ENCODE peak calls at places on chromosomes 7 and 10, in four cellular contexts. S is GM12878, F is HepG2, V is K562. M is an unnamed sample.
A peak's percentile ranks its signal among the peaks of the same experiment; 100 is the strongest.

GRCh38 chr10:117653170-117653515 is 110.6 kb downstream of the EMX2 start:
- DNase-seq in S (peak; percentile 98), F (peak; percentile 8), V (no peak), M (no peak)

GRCh38 chr7:117435475-117436043 is 8.3 kb upstream of the ASZ1 start:
- DNase-seq in S (peak; percentile 73), F (no peak), V (no peak), M (no peak)

GRCh38 chr7:140983802-140984201 is 30.9 kb downstream of the MRPS33 start:
- DNase-seq in S (no peak), F (no peak), V (peak; percentile 52), M (peak; percentile 64)

GRCh38 chr7:106205621-106206222 is 79.1 kb downstream of the NAMPT start:
- DNase-seq in S (peak; percentile 23), F (no peak), V (no peak), M (no peak)

GRCh38 chr7:100629117-100629711 is 12.1 kb downstream of the TFR2 start:
- DNase-seq in S (no peak), F (no peak), V (peak; percentile 61), M (peak; percentile 90)

GRCh38 chr10:99560277-99561126 is 27.8 kb downstream of the NKX2-3 start:
- DNase-seq in S (no peak), F (peak; percentile 55), V (peak; percentile 52), M (peak; percentile 94)

GRCh38 chr7:129882531-129882930 is 70.2 kb downstream of the UBE2H start:
- DNase-seq in S (no peak), F (no peak), V (no peak), M (no peak)

GRCh38 chr7:158277219-158278141 is 310.1 kb downstream of the PTPRN2 start:
- DNase-seq in S (no peak), F (no peak), V (no peak), M (no peak)

GRCh38 chr7:4136501-4137110 is 545.5 kb upstream of the FOXK1 start:
- DNase-seq in S (no peak), F (peak; percentile 19), V (no peak), M (peak; percentile 53)

GRCh38 chr10:132724436-132724835 is 61.5 kb downstream of the NKX6-2 start:
- DNase-seq in S (no peak), F (no peak), V (no peak), M (no peak)

GRCh38 chr7:101442426-101443070 is 79.9 kb downstream of the COL26A1 start:
- DNase-seq in S (no peak), F (no peak), V (no peak), M (no peak)

GRCh38 chr7:1286946-1287628 is 54.4 kb downstream of the UNCX start:
- DNase-seq in S (no peak), F (no peak), V (no peak), M (no peak)

GRCh38 chr10:62047960-62048383 is 146.5 kb downstream of the ARID5B start:
- DNase-seq in S (no peak), F (peak; percentile 25), V (no peak), M (no peak)
- TF ChIP-seq JUNB in S (no peak), F (no peak), V (no peak), M (no peak)

GRCh38 chr10:42896735-42897134 is 114.1 kb downstream of the BMS1 start:
- DNase-seq in S (no peak), F (no peak), V (no peak), M (no peak)

GRCh38 chr10:42899036-42899435 is 116.4 kb downstream of the BMS1 start:
- DNase-seq in S (no peak), F (no peak), V (no peak), M (no peak)

DNA sequence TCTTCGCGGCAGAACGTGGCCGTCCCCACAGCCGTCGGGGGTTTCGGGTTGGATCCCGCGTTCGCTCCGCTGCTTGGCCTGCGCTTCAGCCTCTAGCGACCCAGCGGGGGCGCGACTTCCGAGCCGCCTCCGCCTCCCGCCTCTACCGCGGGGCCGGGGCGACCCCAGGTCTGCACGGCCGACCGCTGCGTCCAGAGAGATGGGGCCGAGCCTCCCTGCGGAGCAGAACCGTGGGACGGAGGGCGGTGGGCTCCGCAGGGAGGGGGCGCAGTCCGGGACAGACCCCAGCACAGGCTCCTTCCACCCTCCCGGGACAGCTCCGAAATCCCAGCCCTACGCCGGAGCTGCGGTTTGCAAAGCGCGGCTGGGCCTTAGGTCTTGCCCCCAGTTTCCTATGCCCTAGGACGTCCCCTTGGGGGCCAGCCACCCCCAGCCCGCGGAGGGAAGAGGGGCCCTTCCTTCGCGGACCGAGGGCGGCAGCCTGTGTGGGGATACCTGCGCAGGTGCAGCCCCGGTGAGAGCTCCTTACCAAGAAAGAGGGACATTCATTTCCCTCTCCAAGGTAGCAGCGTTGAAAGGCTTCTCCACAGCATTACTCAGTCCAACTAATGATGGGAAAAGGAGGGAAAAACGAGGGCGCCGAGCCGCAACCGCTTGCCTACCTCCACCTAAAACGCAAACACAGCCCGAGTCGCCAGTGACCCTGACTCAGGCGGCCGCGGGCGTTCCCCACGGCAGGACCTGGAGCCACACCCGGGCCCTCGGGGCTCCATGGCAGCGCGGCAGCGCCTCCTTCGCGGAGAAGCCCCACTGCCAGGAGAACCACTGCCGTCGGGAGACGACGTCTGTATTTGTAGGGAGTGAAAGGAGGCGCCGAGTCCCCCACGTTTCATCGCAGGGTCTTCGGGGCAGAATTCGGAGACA is 115.7 kb downstream of the BMS1 start:
- DNase-seq in S (no peak), F (no peak), V (no peak), M (peak; percentile 74)
- TF ChIP-seq EZH2 in S (no peak), F (no peak), V (no peak), M (peak; percentile 43)

GRCh38 chr7:102890292-102890970 is 22.4 kb upstream of the LRRC17 start:
- DNase-seq in S (no peak), F (no peak), V (no peak), M (no peak)

GRCh38 chr7:102889836-102890235 is 23.0 kb upstream of the LRRC17 start:
- DNase-seq in S (no peak), F (no peak), V (no peak), M (no peak)

GRCh38 chr7:102890971-102891692 is 21.7 kb upstream of the LRRC17 start:
- DNase-seq in S (no peak), F (no peak), V (no peak), M (no peak)

GRCh38 chr7:102891693-102892261 is 21.0 kb upstream of the LRRC17 start:
- DNase-seq in S (no peak), F (no peak), V (no peak), M (no peak)

GRCh38 chr7:102888561-102889233 is 24.1 kb upstream of the LRRC17 start:
- DNase-seq in S (no peak), F (no peak), V (no peak), M (no peak)
- TF ChIP-seq CREB1 in S (no peak), F (no peak), V (no peak), M (no peak)

GRCh38 chr7:139457153-139457946 is 26.1 kb downstream of the KLRG2 start:
- DNase-seq in S (no peak), F (no peak), V (peak; percentile 66), M (no peak)
- TF ChIP-seq JUNB in S (no peak), F (no peak), V (no peak), M (no peak)

DNA sequence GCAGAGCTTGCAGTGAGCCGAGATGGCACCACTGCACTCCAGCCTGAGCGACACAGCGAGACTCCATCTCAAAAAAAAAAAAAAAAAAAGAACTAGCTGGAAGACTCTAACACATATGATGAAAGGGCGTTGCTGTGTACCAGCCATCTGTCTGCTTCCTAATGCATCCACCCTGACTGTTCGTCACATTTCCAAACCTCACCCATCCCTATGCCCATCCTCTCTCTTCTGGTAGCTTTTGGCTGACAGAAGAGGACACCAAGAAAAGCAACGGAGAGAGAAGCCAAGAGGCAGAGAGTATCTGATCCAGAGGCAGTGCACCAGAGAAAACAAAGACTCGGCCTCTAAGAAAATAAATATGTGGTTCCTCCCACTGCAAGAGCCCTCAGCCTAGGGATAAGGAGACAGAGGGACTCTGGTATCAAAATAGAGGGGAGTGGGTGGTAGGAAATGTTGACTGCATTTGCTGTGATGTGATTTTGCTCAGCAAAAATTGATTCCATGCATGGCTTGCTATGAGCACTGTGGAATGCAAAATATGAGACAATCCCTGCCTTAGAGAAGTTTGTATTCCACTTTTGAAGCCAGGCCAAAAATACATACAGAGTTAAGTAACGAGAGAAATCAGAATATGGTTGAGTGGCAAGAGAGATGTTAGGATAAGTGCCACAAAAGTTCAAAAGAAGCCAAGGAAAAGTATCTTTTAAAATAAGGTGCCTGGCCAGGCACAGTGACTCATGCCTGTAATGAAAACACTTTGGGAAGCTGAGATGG is 100.8 kb upstream of the STK17A start:
- DNase-seq in S (no peak), F (no peak), V (no peak), M (no peak)
- TF ChIP-seq EZH2 in S (no peak), F (no peak), V (no peak), M (no peak)

GRCh38 chr7:155665957-155666287 is 21.5 kb downstream of the RBM33 start:
- DNase-seq in S (no peak), F (no peak), V (no peak), M (no peak)
- TF ChIP-seq CREB1 in S (no peak), F (no peak), V (no peak), M (no peak)

GRCh38 chr7:155198206-155198892 is 99.3 kb upstream of the INSIG1 start:
- DNase-seq in S (no peak), F (no peak), V (no peak), M (no peak)
- TF ChIP-seq JUNB in S (no peak), F (no peak), V (no peak), M (no peak)

GRCh38 chr10:75406158-75407065 is 4.8 kb upstream of the ZNF503 start:
- DNase-seq in S (no peak), F (no peak), V (no peak), M (peak; percentile 47)
- TF ChIP-seq EZH2 in S (no peak), F (no peak), V (no peak), M (peak; percentile 85)

M was measured in GM23338.